ENCODE peak calls at places on chromosomes 11 and 22, in eight cellular contexts. Q is ovary, F is astrocyte, V is mucosa of descending colon, E is neuronal stem cell, X is GM23248, O is pancreas, H is HCT116. C is an unnamed sample.
A peak's percentile ranks its signal among the peaks of the same experiment; 100 is the strongest.

GRCh38 chr11:75439495-75440120 is 6.6 kb upstream of the KLHL35 start:
- DNase-seq in Q (no peak), F (no peak), V (no peak), E (no peak), X (no peak), O (no peak), H (no peak), C (no peak)

GRCh38 chr11:12220305-12220704 is 109.9 kb downstream of the MICAL2 start:
- DNase-seq in Q (peak; percentile 71), F (no peak), V (no peak), E (no peak), X (no peak), O (no peak), H (no peak), C (peak; percentile 94)

GRCh38 chr11:75024068-75024449 is 35.3 kb downstream of the NEU3 start:
- DNase-seq in Q (no peak), F (no peak), V (no peak), E (no peak), X (no peak), O (no peak), H (no peak), C (no peak)

GRCh38 chr11:119155733-119156492 is 7.1 kb downstream of the ABCG4 start:
- DNase-seq in Q (no peak), F (no peak), V (peak; percentile 52), E (no peak), X (peak; percentile 35), O (no peak), H (peak; percentile 43), C (no peak)

GRCh38 chr11:89136606-89137005 is 41.1 kb upstream of the TYR start:
- DNase-seq in Q (no peak), F (no peak), V (no peak), E (no peak), X (no peak), O (no peak), H (no peak), C (no peak)

GRCh38 chr22:49238181-49239141 is 589.2 kb downstream of the BRD1 start:
- DNase-seq in Q (no peak), F (no peak), V (no peak), E (no peak), X (no peak), O (no peak), H (no peak), C (no peak)

GRCh38 chr11:120486138-120486537 is 25.4 kb upstream of the GRIK4 start:
- DNase-seq in Q (no peak), F (no peak), V (no peak), E (no peak), X (no peak), O (no peak), H (no peak), C (no peak)

GRCh38 chr11:73597340-73597955 is 464 bp downstream of the FAM168A start:
- DNase-seq in Q (no peak), F (no peak), V (no peak), E (peak; percentile 24), X (peak; percentile 23), O (no peak), H (no peak), C (no peak)

GRCh38 chr11:44507896-44508440 is 57.5 kb upstream of the CD82 start:
- DNase-seq in Q (no peak), F (no peak), V (no peak), E (no peak), X (peak; percentile 4), O (no peak), H (no peak), C (no peak)

GRCh38 chr22:42856179-42856864 is 751 bp downstream of the ARFGAP3 start:
- DNase-seq in Q (peak; percentile 57), F (no peak), V (peak; percentile 68), E (peak; percentile 15), X (peak; percentile 71), O (peak; percentile 76), H (no peak), C (peak; percentile 82)

GRCh38 chr22:49670610-49671330 is 156.9 kb downstream of the BRD1 start:
- DNase-seq in Q (no peak), F (no peak), V (no peak), E (peak; percentile 18), X (no peak), O (no peak), H (no peak), C (peak; percentile 56)

GRCh38 chr11:67608486-67608885 is 1.8 kb downstream of the NDUFV1 start:
- DNase-seq in Q (no peak), F (no peak), V (peak; percentile 29), E (no peak), X (no peak), O (no peak), H (no peak), C (no peak)

GRCh38 chr11:131645237-131645636 is 274.8 kb downstream of the NTM start:
- DNase-seq in Q (no peak), F (no peak), V (no peak), E (no peak), X (no peak), O (no peak), H (no peak), C (no peak)

GRCh38 chr11:92035488-92035887 is 189.1 kb upstream of the FAT3 start:
- DNase-seq in Q (no peak), F (no peak), V (no peak), E (no peak), X (no peak), O (no peak), H (no peak), C (no peak)

GRCh38 chr11:112270551-112271180 is 10.0 kb upstream of the PLET1 start:
- DNase-seq in Q (no peak), F (no peak), V (no peak), E (no peak), X (no peak), O (no peak), H (no peak), C (no peak)

GRCh38 chr22:21971858-21972275 is 10.7 kb downstream of the TOP3B start:
- DNase-seq in Q (no peak), F (no peak), V (no peak), E (no peak), X (no peak), O (no peak), H (no peak), C (no peak)

GRCh38 chr22:21974058-21974649 is 8.4 kb downstream of the TOP3B start:
- DNase-seq in Q (no peak), F (no peak), V (no peak), E (no peak), X (no peak), O (no peak), H (no peak), C (no peak)

GRCh38 chr22:21970800-21971617 is 11.6 kb downstream of the TOP3B start:
- DNase-seq in Q (no peak), F (no peak), V (no peak), E (no peak), X (no peak), O (no peak), H (no peak), C (no peak)

GRCh38 chr22:21972293-21972779 is 10.3 kb downstream of the TOP3B start:
- DNase-seq in Q (no peak), F (no peak), V (peak; percentile 51), E (no peak), X (peak; percentile 60), O (peak; percentile 42), H (no peak), C (no peak)

GRCh38 chr22:21972806-21973205 is 9.8 kb downstream of the TOP3B start:
- DNase-seq in Q (no peak), F (no peak), V (no peak), E (no peak), X (no peak), O (no peak), H (no peak), C (no peak)
- H3K36me3 ChIP-seq in Q (no peaks in the 10 kb centered on the region), F (peaks cover 29% of the 10 kb centered on the region), V (peaks cover 6% of the 10 kb centered on the region), E (peaks cover 49% of the 10 kb centered on the region), X (peaks cover 10% of the 10 kb centered on the region), O (peaks cover 23% of the 10 kb centered on the region), H (peaks cover 39% of the 10 kb centered on the region), C (peaks cover 75% of the 10 kb centered on the region)

GRCh38 chr11:27218498-27219038 is 144.4 kb downstream of the CCDC34 start:
- DNase-seq in Q (no peak), F (peak; percentile 99), V (no peak), E (no peak), X (peak; percentile 98), O (no peak), H (no peak), C (no peak)

GRCh38 chr11:27216268-27217149 is 146.5 kb downstream of the CCDC34 start:
- DNase-seq in Q (peak; percentile 89), F (peak; percentile 87), V (peak; percentile 41), E (no peak), X (peak; percentile 43), O (peak; percentile 63), H (no peak), C (peak; percentile 86)

GRCh38 chr11:27217948-27218410 is 145.0 kb downstream of the CCDC34 start:
- DNase-seq in Q (no peak), F (peak; percentile 100), V (no peak), E (no peak), X (peak; percentile 96), O (no peak), H (no peak), C (no peak)

GRCh38 chr11:27215471-27216267 is 147.3 kb downstream of the CCDC34 start:
- DNase-seq in Q (peak; percentile 61), F (peak; percentile 61), V (no peak), E (no peak), X (no peak), O (peak; percentile 30), H (no peak), C (no peak)

DNA sequence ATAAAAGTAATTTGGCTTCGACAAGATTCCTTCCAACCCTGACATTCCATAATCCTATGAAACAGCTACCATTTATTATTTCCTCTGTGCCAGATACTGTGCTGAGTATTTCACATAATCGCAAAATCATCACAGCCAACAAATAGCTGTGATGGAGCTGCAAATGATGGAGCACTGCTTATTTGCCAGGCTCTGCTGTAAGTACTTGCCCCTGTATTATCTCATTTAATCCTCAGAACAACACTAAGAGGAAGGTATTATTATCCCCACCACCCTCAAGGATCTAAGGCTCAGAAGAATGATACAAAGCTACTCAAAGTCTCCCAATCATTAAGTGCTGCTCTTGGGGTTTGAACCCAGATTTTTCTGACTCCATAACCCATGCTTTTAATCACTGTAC is 145.5 kb downstream of the CCDC34 start:
- DNase-seq in Q (no peak), F (no peak), V (no peak), E (no peak), X (no peak), O (no peak), H (no peak), C (no peak)
- H3K36me3 ChIP-seq in Q (no peaks in the 10 kb centered on the region), F (no peaks in the 10 kb centered on the region), V (no peaks in the 10 kb centered on the region), E (no peaks in the 10 kb centered on the region), X (no peaks in the 10 kb centered on the region), O (no peaks in the 10 kb centered on the region), H (no peaks in the 10 kb centered on the region), C (no peaks in the 10 kb centered on the region)

DNA sequence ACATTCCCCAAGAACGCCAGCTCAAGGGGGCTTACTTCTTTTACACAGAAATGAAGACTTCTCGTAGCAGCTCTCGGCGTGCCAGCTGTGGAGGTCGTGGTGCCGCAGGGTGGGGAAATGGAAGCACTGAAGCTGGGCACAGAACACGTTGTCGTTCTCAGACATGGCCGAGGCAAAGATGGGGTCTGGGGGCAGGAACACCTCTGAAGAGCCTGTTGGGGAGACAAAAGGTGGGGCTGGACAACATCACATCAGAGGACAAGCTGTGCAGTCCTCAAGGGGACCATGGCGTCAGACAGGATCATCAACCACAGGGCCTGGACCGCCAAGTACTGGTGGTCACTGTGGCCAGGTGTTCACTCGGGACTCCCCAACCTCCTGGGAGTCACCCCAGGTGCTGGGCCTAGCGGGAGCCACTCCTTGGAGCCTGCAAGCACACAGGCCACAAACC is 65.2 kb downstream of the DGCR2 start:
- DNase-seq in Q (no peak), F (no peak), V (no peak), E (no peak), X (no peak), O (no peak), H (no peak), C (peak; percentile 57)
- H3K36me3 ChIP-seq in Q (no peaks in the 10 kb centered on the region), F (peaks cover 8% of the 10 kb centered on the region), V (peaks cover 5% of the 10 kb centered on the region), E (peaks cover 36% of the 10 kb centered on the region), X (no peaks in the 10 kb centered on the region), O (no peaks in the 10 kb centered on the region), H (peaks cover 7% of the 10 kb centered on the region), C (peaks cover 13% of the 10 kb centered on the region)

GRCh38 chr22:24137595-24137994 is 43.7 kb upstream of the SUSD2 start:
- DNase-seq in Q (no peak), F (peak; percentile 60), V (no peak), E (no peak), X (peak; percentile 90), O (no peak), H (no peak), C (peak; percentile 75)
- H3K36me3 ChIP-seq in Q (no peaks in the 10 kb centered on the region), F (no peaks in the 10 kb centered on the region), V (no peaks in the 10 kb centered on the region), E (peaks cover 11% of the 10 kb centered on the region), X (no peaks in the 10 kb centered on the region), O (no peaks in the 10 kb centered on the region), H (peaks cover 8% of the 10 kb centered on the region), C (no peaks in the 10 kb centered on the region)

C was measured in sigmoid colon.